ENCODE peak calls at places on chromosome 5, in four cellular contexts. N is A549, D is K562, P is HepG2. C is an unnamed sample.

GRCh38 chr5:14505310-14506140 is 76.1 kb upstream of the OTULINL start:
- DNase-seq in N (no peak), P (no peak), D (peak; percentile 32), C (peak; percentile 44)

GRCh38 chr5:174608631-174609097 is 115.7 kb upstream of the MSX2 start:
- DNase-seq in D (no peak), N (no peak), P (no peak), C (no peak)

GRCh38 chr5:129172561-129172960 is 78.0 kb downstream of the ISOC1 start:
- DNase-seq in N (peak; percentile 2), P (no peak), D (no peak), C (no peak)

GRCh38 chr5:58582004-58582403 is 871 bp upstream of the RAB3C start:
- DNase-seq in D (no peak), P (no peak), N (no peak), C (peak; percentile 59)

GRCh38 chr5:60604771-60605170 is 95.2 kb downstream of the DEPDC1B start:
- DNase-seq in P (no peak), N (no peak), D (no peak), C (no peak)

GRCh38 chr5:74272019-74272775 is 368.3 kb downstream of the ENC1 start:
- DNase-seq in P (peak; percentile 53), N (peak; percentile 11), D (no peak), C (no peak)

GRCh38 chr5:31733365-31733764 is 94.4 kb downstream of the PDZD2 start:
- DNase-seq in N (no peak), P (no peak), D (no peak), C (no peak)

GRCh38 chr5:35924950-35925722 is 13.3 kb downstream of the CAPSL start:
- DNase-seq in D (peak; percentile 44), N (peak; percentile 60), P (no peak), C (peak; percentile 77)

GRCh38 chr5:80055491-80056170 is 20.5 kb downstream of the THBS4 start:
- DNase-seq in P (no peak), D (no peak), N (no peak), C (peak; percentile 60)

GRCh38 chr5:154593091-154593490 is 115.1 kb upstream of the HAND1 start:
- DNase-seq in D (no peak), N (no peak), P (no peak), C (no peak)

GRCh38 chr5:82799346-82800077 is 277.7 kb downstream of the TMEM167A start:
- DNase-seq in D (no peak), N (no peak), P (peak; percentile 3), C (no peak)

GRCh38 chr5:89816038-89816437 is 593.5 kb downstream of the CETN3 start:
- DNase-seq in D (no peak), P (no peak), N (no peak), C (no peak)

GRCh38 chr5:120432861-120433260 is 31.2 kb upstream of the PRR16 start:
- DNase-seq in P (no peak), N (no peak), D (no peak), C (no peak)

GRCh38 chr5:5348576-5348975 is 73.9 kb upstream of the ICE1 start:
- DNase-seq in N (no peak), P (no peak), D (no peak), C (no peak)

GRCh38 chr5:2191972-2192371 is 309.2 kb upstream of the IRX4 start:
- DNase-seq in N (no peak), P (no peak), D (no peak), C (no peak)

GRCh38 chr5:1999794-2000193 is 117.1 kb upstream of the IRX4 start:
- DNase-seq in N (no peak), D (no peak), P (no peak), C (no peak)

GRCh38 chr5:114789773-114790402 is 379.8 kb downstream of the TRIM36 start:
- DNase-seq in N (peak; percentile 45), D (peak; percentile 3), P (peak; percentile 8), C (no peak)

GRCh38 chr5:10364186-10364689 is 10.7 kb downstream of the MARCHF6 start:
- DNase-seq in D (peak; percentile 60), P (peak; percentile 14), N (peak; percentile 33), C (no peak)

GRCh38 chr5:125134216-125135081 is 388.0 kb upstream of the ZNF608 start:
- DNase-seq in P (no peak), N (peak; percentile 51), D (no peak), C (no peak)

GRCh38 chr5:123809594-123810172 is 297.7 kb downstream of the CSNK1G3 start:
- DNase-seq in P (no peak), D (no peak), N (no peak), C (no peak)

GRCh38 chr5:44246986-44247385 is 142.2 kb downstream of the FGF10 start:
- DNase-seq in N (no peak), P (no peak), D (no peak), C (no peak)

DNA sequence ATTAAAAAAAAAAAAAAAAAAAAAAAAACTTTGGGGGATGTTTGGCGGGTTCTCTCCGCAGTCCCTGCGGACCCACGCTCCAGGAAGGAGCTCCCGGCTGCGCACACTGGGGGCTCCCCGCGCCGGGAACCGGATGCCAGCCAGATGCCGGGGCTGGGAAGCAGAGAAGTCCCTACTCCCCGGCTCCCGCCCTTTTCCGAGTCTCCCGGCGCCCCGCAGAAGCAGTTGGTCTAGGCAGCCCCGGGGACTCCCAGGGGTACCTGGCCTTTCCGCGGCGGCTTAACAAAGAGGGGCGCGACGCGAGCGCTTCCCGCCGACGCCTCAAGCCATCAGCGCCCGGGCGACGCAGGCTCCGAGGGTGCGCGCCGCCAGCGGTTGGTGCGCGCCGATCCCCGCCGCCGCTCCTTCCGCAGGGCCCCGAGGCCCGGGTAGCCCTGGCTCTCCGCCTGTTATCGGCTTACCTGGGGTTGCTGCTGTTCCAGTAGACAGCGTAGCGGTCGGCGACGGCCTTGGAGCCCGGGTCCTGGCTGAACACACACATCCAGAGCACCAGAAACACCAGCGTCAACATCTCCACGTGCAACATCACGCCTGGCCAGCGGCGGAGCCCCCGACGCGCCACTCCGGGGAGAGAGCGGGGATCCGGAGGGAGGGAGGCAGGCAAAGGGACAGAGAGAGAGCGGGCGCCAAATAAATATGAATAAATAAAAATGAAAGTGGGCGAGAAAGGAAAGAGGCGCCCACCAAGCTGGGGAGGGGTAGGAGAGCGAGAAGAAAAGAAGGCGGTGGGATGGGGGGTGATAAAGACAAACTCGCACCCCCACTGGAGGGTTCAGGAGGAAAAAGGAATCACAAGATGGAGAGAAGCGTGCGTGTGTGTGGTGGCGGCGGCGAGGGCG is 460 bp downstream of the EFNA5 start:
- DNase-seq in D (no peak), N (peak; percentile 34), P (no peak), C (peak; percentile 57)
- TF ChIP-seq JUN in D (no peak), N (peak; percentile 20), P (no peak), C (no peak)

GRCh38 chr5:92424785-92425426 is 1041.8 kb upstream of the ARRDC3 start:
- DNase-seq in P (no peak), N (no peak), D (no peak), C (no peak)

DNA sequence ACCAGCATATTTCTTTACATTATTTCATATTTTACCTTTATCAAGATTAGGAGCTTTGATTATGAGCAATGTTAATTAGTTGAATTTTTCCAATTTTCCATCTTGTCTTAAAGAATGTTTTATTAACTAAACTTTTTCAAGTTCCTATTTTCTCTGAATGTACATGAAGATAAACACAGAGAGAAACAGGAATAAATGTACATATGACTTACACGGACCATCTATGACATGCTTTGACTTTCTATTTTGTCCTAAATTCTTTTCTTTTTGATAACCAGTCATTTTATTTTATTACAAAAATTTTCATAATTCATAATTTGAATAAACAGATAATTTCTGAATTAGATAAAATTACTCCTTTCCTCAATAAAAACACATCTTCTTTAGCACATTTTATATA is 1038.8 kb upstream of the ARRDC3 start:
- DNase-seq in P (no peak), D (no peak), N (peak; percentile 26), C (no peak)
- TF ChIP-seq MAX in P (no peak), D (no peak), N (no peak), C (no peak)

GRCh38 chr5:143066556-143067281 is 296.5 kb downstream of the ARHGAP26 start:
- DNase-seq in N (peak; percentile 37), D (no peak), P (no peak), C (no peak)

GRCh38 chr5:143064661-143065060 is 294.5 kb downstream of the ARHGAP26 start:
- DNase-seq in D (no peak), N (no peak), P (no peak), C (no peak)

GRCh38 chr5:143065996-143066522 is 295.9 kb downstream of the ARHGAP26 start:
- DNase-seq in D (no peak), N (no peak), P (no peak), C (no peak)

GRCh38 chr5:143064207-143064606 is 294.0 kb downstream of the ARHGAP26 start:
- DNase-seq in P (no peak), N (peak; percentile 21), D (no peak), C (no peak)

DNA sequence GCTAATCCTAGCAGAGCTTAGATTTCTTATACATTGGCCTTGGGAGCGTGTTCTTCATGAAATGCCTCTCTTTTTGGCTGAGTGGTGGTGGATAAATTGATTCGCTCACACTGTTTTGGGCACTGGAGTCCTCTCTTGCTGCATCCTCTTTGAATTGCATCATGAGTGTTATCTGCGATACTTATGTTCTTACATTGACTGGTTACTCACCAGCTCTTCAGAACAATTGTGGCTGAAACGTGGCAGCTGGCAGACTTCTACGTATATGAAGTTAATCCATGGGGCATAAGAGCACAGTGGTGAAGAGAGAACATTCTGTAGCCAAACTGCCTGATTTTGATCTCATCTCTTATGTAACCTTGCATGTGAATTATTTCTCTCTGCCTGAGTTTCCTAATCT is 295.0 kb downstream of the ARHGAP26 start:
- DNase-seq in N (no peak), P (no peak), D (no peak), C (no peak)
- TF ChIP-seq ESRRA in N (no peak), P (no peak), D (no peak), C (no peak)

GRCh38 chr5:41122459-41122858 is 51.3 kb upstream of the MROH2B start:
- DNase-seq in N (peak; percentile 21), P (no peak), D (peak; percentile 28), C (peak; percentile 18)

GRCh38 chr5:41128291-41128690 is 57.1 kb upstream of the MROH2B start:
- DNase-seq in D (no peak), N (no peak), P (no peak), C (no peak)
- TF ChIP-seq JUN in D (no peak), N (no peak), P (no peak), C (no peak)

C was measured in WTC11.